ENCODE peak calls at places on chromosomes 16 and 17, in ten cellular contexts. L is transverse colon, E is Peyer's patch, C is tibial nerve, M is fibroblast of villous mesenchyme, U is stomach, Z is tibial artery, G is A549, B is mammary epithelial cell, V is upper lobe of right lung. K is an unnamed sample.

GRCh38 chr16:56401482-56401881 is 23.9 kb downstream of the AMFR start:
- DNase-seq in G (peak; percentile 48), U (no peak), E (no peak), M (no peak), L (no peak), C (no peak), V (no peak), B (peak; percentile 12), Z (no peak), K (no peak)

GRCh38 chr17:40062347-40063033 is at the start of gene THRA:
- DNase-seq in B (no peak), G (peak; percentile 68), Z (peak; percentile 86), E (peak; percentile 88), C (peak; percentile 55), L (peak; percentile 82), V (peak; percentile 90), U (peak; percentile 78), M (peak; percentile 41), K (no peak)

GRCh38 chr16:80466024-80466986 is 74.5 kb upstream of the DYNLRB2 start:
- DNase-seq in C (peak; percentile 79), L (peak; percentile 72), G (peak; percentile 62), E (peak; percentile 86), B (peak; percentile 35), M (peak; percentile 54), Z (peak; percentile 61), V (peak; percentile 64), U (peak; percentile 77), K (peak; percentile 13)

GRCh38 chr16:30762991-30763725 is 1.0 kb downstream of the RNF40 start:
- DNase-seq in Z (no peak), E (no peak), G (no peak), C (no peak), L (no peak), B (no peak), M (no peak), U (no peak), V (no peak), K (no peak)

GRCh38 chr17:74280093-74280513 is 6.1 kb downstream of the DNAI2 start:
- DNase-seq in M (no peak), L (peak; percentile 19), Z (no peak), U (no peak), C (no peak), G (no peak), B (no peak), E (peak; percentile 64), V (no peak), K (no peak)

GRCh38 chr16:50280932-50281331 is 14.6 kb downstream of the ADCY7 start:
- DNase-seq in E (no peak), B (no peak), V (no peak), M (no peak), L (no peak), Z (no peak), C (no peak), U (no peak), G (no peak), K (no peak)

GRCh38 chr17:7992924-7993323 is 9.5 kb upstream of the GUCY2D start:
- DNase-seq in M (no peak), L (no peak), E (no peak), U (no peak), Z (peak; percentile 24), G (no peak), V (no peak), B (no peak), C (no peak), K (no peak)

GRCh38 chr17:67281053-67281452 is 36.1 kb upstream of the HELZ start:
- DNase-seq in L (no peak), E (no peak), M (no peak), V (no peak), C (no peak), B (no peak), Z (no peak), G (no peak), U (no peak), K (no peak)

GRCh38 chr16:50208460-50208931 is 55.4 kb downstream of the TENT4B start:
- DNase-seq in V (no peak), B (peak; percentile 63), Z (no peak), U (no peak), C (no peak), L (no peak), M (peak; percentile 36), E (no peak), G (no peak), K (no peak)

GRCh38 chr17:79679631-79680340 is 51.0 kb upstream of the ENPP7 start:
- DNase-seq in C (no peak), V (no peak), L (no peak), M (no peak), U (no peak), E (no peak), G (no peak), B (no peak), Z (no peak), K (no peak)

GRCh38 chr16:2768403-2769089 is 8.5 kb downstream of the ELOB start:
- DNase-seq in U (no peak), E (no peak), M (peak; percentile 58), V (no peak), G (no peak), C (peak; percentile 47), Z (no peak), L (no peak), B (peak; percentile 22), K (no peak)

GRCh38 chr16:83926726-83927397 is 26.2 kb upstream of the OSGIN1 start:
- DNase-seq in L (peak; percentile 84), G (peak; percentile 89), V (peak; percentile 91), M (peak; percentile 45), U (peak; percentile 85), B (peak; percentile 81), Z (peak; percentile 80), E (peak; percentile 87), C (peak; percentile 54), K (peak; percentile 49)

GRCh38 chr16:3401719-3402397 is 843 bp downstream of the ZNF174 start:
- DNase-seq in E (no peak), L (no peak), G (peak; percentile 29), V (no peak), U (no peak), Z (no peak), C (no peak), B (no peak), M (peak; percentile 24), K (no peak)

GRCh38 chr17:49252148-49252682 is 21.6 kb upstream of the PHOSPHO1 start:
- DNase-seq in M (peak; percentile 74), E (no peak), U (no peak), G (no peak), B (peak; percentile 12), Z (no peak), L (no peak), V (peak; percentile 67), C (no peak), K (no peak)

GRCh38 chr16:79098897-79099296 is 501.6 kb downstream of the MAF start:
- DNase-seq in B (no peak), M (no peak), G (no peak), Z (no peak), L (no peak), C (no peak), E (no peak), V (no peak), U (no peak), K (no peak)

GRCh38 chr16:77359065-77359502 is 75.8 kb downstream of the ADAMTS18 start:
- DNase-seq in Z (no peak), V (no peak), E (no peak), B (peak; percentile 89), C (no peak), L (no peak), M (no peak), G (peak; percentile 64), U (no peak), K (peak; percentile 40)

GRCh38 chr17:76701471-76701967 is 9.2 kb downstream of the MXRA7 start:
- DNase-seq in Z (no peak), U (no peak), M (no peak), C (no peak), L (no peak), G (no peak), V (no peak), E (no peak), B (no peak), K (no peak)

GRCh38 chr16:20870122-20870521 is 30.0 kb downstream of the DCUN1D3 start:
- DNase-seq in L (no peak), E (no peak), G (no peak), C (no peak), M (no peak), V (no peak), U (no peak), Z (no peak), B (no peak), K (no peak)
- H3K4me3 ChIP-seq in L (no peak overlapping the region), E (no peak overlapping the region), G (no peak overlapping the region), C (no peak overlapping the region), M (no peak overlapping the region), V (no peak overlapping the region), U (no peak overlapping the region), Z (no peak overlapping the region), B (no peak overlapping the region), K (no peak overlapping the region)

DNA sequence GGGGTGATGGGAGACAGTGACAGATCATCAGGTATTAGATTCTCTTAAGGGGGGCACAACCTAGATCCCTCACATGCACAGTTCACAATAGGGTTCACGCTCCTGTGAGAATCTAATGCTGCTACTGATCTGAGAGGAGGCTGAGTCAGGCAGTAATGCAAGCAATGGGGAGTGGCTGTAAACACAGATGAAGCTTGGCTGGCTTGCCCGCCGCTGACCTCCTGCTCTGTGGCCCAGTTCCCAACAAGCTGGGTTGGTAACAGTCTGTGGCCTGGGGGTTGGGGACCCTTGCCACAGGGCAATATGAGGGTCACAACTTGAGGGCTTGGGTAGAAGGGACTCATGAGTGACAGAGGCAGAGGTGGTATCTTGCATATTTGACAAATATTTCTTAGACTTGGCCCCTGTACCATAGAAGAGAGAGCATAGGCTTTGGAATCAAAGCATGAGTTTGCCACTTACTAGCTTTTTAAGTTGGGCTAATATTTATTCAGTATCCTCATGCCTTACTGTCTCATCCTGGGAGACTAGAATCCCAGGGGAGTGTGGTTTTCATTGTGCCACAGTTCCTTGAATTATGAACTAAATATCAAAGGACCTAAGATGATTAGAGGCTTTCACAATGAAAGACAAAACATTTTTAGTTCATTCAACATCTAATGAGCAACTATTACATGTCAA is 133.4 kb downstream of the SPACA3 start:
- DNase-seq in V (no peak), M (no peak), L (no peak), U (no peak), G (no peak), Z (peak; percentile 12), B (no peak), E (no peak), C (no peak), K (no peak)
- TF ChIP-seq CTCF in V (no peak), M (no peak), L (no peak), U (no peak), G (no peak), Z (no peak), B (no peak), E (no peak), C (no peak), K (no peak)

GRCh38 chr16:67448580-67448979 is 17.7 kb downstream of the HSD11B2 start:
- DNase-seq in E (peak; percentile 72), V (no peak), B (no peak), L (peak; percentile 55), M (no peak), C (no peak), Z (no peak), U (no peak), G (no peak), K (no peak)
- H3K4me3 ChIP-seq in E (no peak overlapping the region), V (no peak overlapping the region), B (no peak overlapping the region), L (no peak overlapping the region), M (no peak overlapping the region), C (no peak overlapping the region), Z (no peak overlapping the region), U (no peak overlapping the region), G (no peak overlapping the region), K (no peak overlapping the region)

GRCh38 chr17:82320956-82321927 is 3.8 kb upstream of the CD7 start:
- DNase-seq in V (peak; percentile 77), M (no peak), G (peak; percentile 66), Z (no peak), U (no peak), C (no peak), E (no peak), B (no peak), L (peak; percentile 40), K (no peak)
- TF ChIP-seq CTCF in V (peak; percentile 86), M (peak; percentile 74), G (peak; percentile 96), Z (peak; percentile 93), U (no peak), C (peak; percentile 98), E (peak; percentile 96), B (peak; percentile 42), L (peak; percentile 89), K (peak; percentile 85)

K was measured in LNCaP clone FGC.